ENCODE peak calls at places on chromosomes 6 and 20, in eight cellular contexts. One of them, this sample, is unnamed.

GRCh38 chr6:39330476-39330875 is 8.0 kb upstream of the KCNK16 start:
- DNase-seq in HTR-8/SVneo: no peak
- DNase-seq in tibial nerve: no peak
- DNase-seq in naive thymus-derived CD4-positive, alpha-beta T cell: no peak
- DNase-seq in stimulated activated CD8-positive, alpha-beta memory T cell treated with anti-CD3 and anti-CD28 coated beads, Interleukin-12 subunit alpha, Interleukin-12 subunit beta, amount 100 ng/mL, for 4 hours: no peak
- DNase-seq in GM13977: no peak
- DNase-seq in anterior cingulate cortex: no peak
- DNase-seq in effector CD4-positive, alpha-beta T cell: no peak
- DNase-seq in this sample: no peak

GRCh38 chr6:84860954-84861353 is 96.6 kb upstream of the TBX18 start:
- DNase-seq in HTR-8/SVneo: no peak
- DNase-seq in stimulated activated CD8-positive, alpha-beta memory T cell treated with anti-CD3 and anti-CD28 coated beads, Interleukin-12 subunit alpha, Interleukin-12 subunit beta, amount 100 ng/mL, for 4 hours: no peak
- DNase-seq in naive thymus-derived CD4-positive, alpha-beta T cell: no peak
- DNase-seq in anterior cingulate cortex: no peak
- DNase-seq in tibial nerve: no peak
- DNase-seq in effector CD4-positive, alpha-beta T cell: no peak
- DNase-seq in GM13977: no peak
- DNase-seq in this sample: no peak

GRCh38 chr20:32035398-32035852 is 16.6 kb upstream of the HCK start:
- DNase-seq in GM13977: no peak
- DNase-seq in naive thymus-derived CD4-positive, alpha-beta T cell: no peak
- DNase-seq in anterior cingulate cortex: no peak
- DNase-seq in tibial nerve: no peak
- DNase-seq in effector CD4-positive, alpha-beta T cell: no peak
- DNase-seq in stimulated activated CD8-positive, alpha-beta memory T cell treated with anti-CD3 and anti-CD28 coated beads, Interleukin-12 subunit alpha, Interleukin-12 subunit beta, amount 100 ng/mL, for 4 hours: no peak
- DNase-seq in HTR-8/SVneo: no peak
- DNase-seq in this sample: no peak

GRCh38 chr6:91669154-91669903 is 1082.5 kb upstream of the MAP3K7 start:
- DNase-seq in effector CD4-positive, alpha-beta T cell: no peak
- DNase-seq in HTR-8/SVneo: no peak
- DNase-seq in GM13977: no peak
- DNase-seq in anterior cingulate cortex: peak; percentile 2
- DNase-seq in naive thymus-derived CD4-positive, alpha-beta T cell: no peak
- DNase-seq in stimulated activated CD8-positive, alpha-beta memory T cell treated with anti-CD3 and anti-CD28 coated beads, Interleukin-12 subunit alpha, Interleukin-12 subunit beta, amount 100 ng/mL, for 4 hours: no peak
- DNase-seq in tibial nerve: no peak
- DNase-seq in this sample: no peak

GRCh38 chr6:82084324-82084920 is 163.1 kb downstream of the IBTK start:
- DNase-seq in naive thymus-derived CD4-positive, alpha-beta T cell: no peak
- DNase-seq in stimulated activated CD8-positive, alpha-beta memory T cell treated with anti-CD3 and anti-CD28 coated beads, Interleukin-12 subunit alpha, Interleukin-12 subunit beta, amount 100 ng/mL, for 4 hours: no peak
- DNase-seq in GM13977: no peak
- DNase-seq in anterior cingulate cortex: no peak
- DNase-seq in tibial nerve: no peak
- DNase-seq in effector CD4-positive, alpha-beta T cell: no peak
- DNase-seq in HTR-8/SVneo: no peak
- DNase-seq in this sample: no peak

GRCh38 chr20:23448167-23448566 is 4.5 kb downstream of the CST11 start:
- DNase-seq in naive thymus-derived CD4-positive, alpha-beta T cell: no peak
- DNase-seq in anterior cingulate cortex: no peak
- DNase-seq in tibial nerve: no peak
- DNase-seq in stimulated activated CD8-positive, alpha-beta memory T cell treated with anti-CD3 and anti-CD28 coated beads, Interleukin-12 subunit alpha, Interleukin-12 subunit beta, amount 100 ng/mL, for 4 hours: no peak
- DNase-seq in GM13977: no peak
- DNase-seq in effector CD4-positive, alpha-beta T cell: no peak
- DNase-seq in HTR-8/SVneo: no peak
- DNase-seq in this sample: no peak

GRCh38 chr20:58524814-58525213 is 9.6 kb upstream of the APCDD1L start:
- DNase-seq in stimulated activated CD8-positive, alpha-beta memory T cell treated with anti-CD3 and anti-CD28 coated beads, Interleukin-12 subunit alpha, Interleukin-12 subunit beta, amount 100 ng/mL, for 4 hours: no peak
- DNase-seq in HTR-8/SVneo: peak; percentile 88
- DNase-seq in tibial nerve: no peak
- DNase-seq in naive thymus-derived CD4-positive, alpha-beta T cell: no peak
- DNase-seq in GM13977: no peak
- DNase-seq in anterior cingulate cortex: no peak
- DNase-seq in effector CD4-positive, alpha-beta T cell: no peak
- DNase-seq in this sample: no peak

GRCh38 chr20:8018928-8019177 is 708 bp downstream of the TMX4 start:
- DNase-seq in stimulated activated CD8-positive, alpha-beta memory T cell treated with anti-CD3 and anti-CD28 coated beads, Interleukin-12 subunit alpha, Interleukin-12 subunit beta, amount 100 ng/mL, for 4 hours: no peak
- DNase-seq in naive thymus-derived CD4-positive, alpha-beta T cell: peak; percentile 45
- DNase-seq in HTR-8/SVneo: no peak
- DNase-seq in tibial nerve: no peak
- DNase-seq in anterior cingulate cortex: no peak
- DNase-seq in effector CD4-positive, alpha-beta T cell: no peak
- DNase-seq in GM13977: no peak
- DNase-seq in this sample: no peak

GRCh38 chr6:116492331-116493067 is 18.9 kb upstream of the CALHM5 start:
- DNase-seq in GM13977: no peak
- DNase-seq in stimulated activated CD8-positive, alpha-beta memory T cell treated with anti-CD3 and anti-CD28 coated beads, Interleukin-12 subunit alpha, Interleukin-12 subunit beta, amount 100 ng/mL, for 4 hours: no peak
- DNase-seq in anterior cingulate cortex: no peak
- DNase-seq in tibial nerve: no peak
- DNase-seq in naive thymus-derived CD4-positive, alpha-beta T cell: no peak
- DNase-seq in effector CD4-positive, alpha-beta T cell: no peak
- DNase-seq in HTR-8/SVneo: no peak
- DNase-seq in this sample: no peak

This sample was measured in DND-41.